ENCODE peak calls at places on chromosomes 13 and 19, in six cellular contexts. Q is AG04450, E is upper lobe of right lung, J is tibial nerve, S is GM23248, I is heart right ventricle. F is an unnamed sample.
A peak's percentile ranks its signal among the peaks of the same experiment; 100 is the strongest.

GRCh38 chr19:43774103-43774939 is 6.5 kb downstream of the KCNN4 start:
- DNase-seq in Q (no peak), E (peak; percentile 85), J (peak; percentile 27), S (peak; percentile 79), I (peak; percentile 59), F (peak; percentile 76)

GRCh38 chr13:94435604-94436226 is 43.8 kb downstream of the DCT start:
- DNase-seq in Q (peak; percentile 11), E (no peak), J (no peak), S (peak; percentile 65), I (no peak), F (no peak)

GRCh38 chr13:100789481-100789880 is 114.9 kb upstream of the TMTC4 start:
- DNase-seq in Q (no peak), E (peak; percentile 63), J (no peak), S (peak; percentile 5), I (no peak), F (peak; percentile 47)

GRCh38 chr19:6739390-6739883 is at the start of gene TRIP10:
- DNase-seq in Q (no peak), E (peak; percentile 91), J (peak; percentile 86), S (peak; percentile 90), I (peak; percentile 90), F (peak; percentile 89)

GRCh38 chr19:48806818-48807589 is 3.8 kb downstream of the BCAT2 start:
- DNase-seq in Q (no peak), E (no peak), J (no peak), S (peak; percentile 73), I (no peak), F (no peak)

GRCh38 chr13:53301449-53301848 is 272.8 kb downstream of the OLFM4 start:
- DNase-seq in Q (no peak), E (no peak), J (no peak), S (no peak), I (no peak), F (no peak)

GRCh38 chr19:38173324-38174041 is 50.5 kb downstream of the DPF1 start:
- DNase-seq in Q (no peak), E (no peak), J (no peak), S (peak; percentile 96), I (peak; percentile 79), F (no peak)

GRCh38 chr19:4556574-4557185 is 2.8 kb downstream of the SEMA6B start:
- DNase-seq in Q (no peak), E (peak; percentile 74), J (no peak), S (peak; percentile 56), I (no peak), F (no peak)

GRCh38 chr19:17496337-17496997 is 15.0 kb upstream of the PGLS start:
- DNase-seq in Q (no peak), E (peak; percentile 89), J (peak; percentile 52), S (peak; percentile 76), I (peak; percentile 62), F (peak; percentile 88)

GRCh38 chr19:7970716-7971448 is 27.4 kb upstream of the TIMM44 start:
- DNase-seq in Q (no peak), E (no peak), J (peak; percentile 23), S (peak; percentile 60), I (no peak), F (peak; percentile 35)

GRCh38 chr19:32537626-32538025 is 43.4 kb upstream of the PDCD5 start:
- DNase-seq in Q (no peak), E (no peak), J (no peak), S (peak; percentile 3), I (no peak), F (no peak)

GRCh38 chr13:47549219-47549752 is 451.8 kb downstream of the SUCLA2 start:
- DNase-seq in Q (no peak), E (no peak), J (no peak), S (peak; percentile 24), I (no peak), F (no peak)

GRCh38 chr13:25990801-25991200 is 61.0 kb downstream of the SHISA2 start:
- DNase-seq in Q (no peak), E (no peak), J (no peak), S (no peak), I (no peak), F (no peak)

GRCh38 chr13:33787051-33787591 is 30.8 kb upstream of the RFC3 start:
- DNase-seq in Q (no peak), E (no peak), J (no peak), S (peak; percentile 33), I (no peak), F (no peak)

GRCh38 chr13:110912651-110913051 is 2.2 kb downstream of the ANKRD10 start:
- DNase-seq in Q (no peak), E (no peak), J (no peak), S (peak; percentile 78), I (no peak), F (no peak)

GRCh38 chr19:41308450-41309224 is 1.3 kb upstream of the CCDC97 start:
- DNase-seq in Q (peak; percentile 69), E (peak; percentile 93), J (peak; percentile 100), S (peak; percentile 85), I (peak; percentile 95), F (peak; percentile 94)

GRCh38 chr13:49517461-49517860 is 21.7 kb downstream of the PHF11 start:
- DNase-seq in Q (no peak), E (no peak), J (no peak), S (no peak), I (no peak), F (no peak)

GRCh38 chr19:2967972-2968371 is 9.4 kb upstream of the TLE6 start:
- DNase-seq in Q (no peak), E (no peak), J (no peak), S (no peak), I (no peak), F (no peak)

GRCh38 chr13:33931397-33931987 is 113.5 kb downstream of the RFC3 start:
- DNase-seq in Q (no peak), E (no peak), J (peak; percentile 34), S (peak; percentile 74), I (peak; percentile 28), F (no peak)

GRCh38 chr19:35870798-35871197 is 2.4 kb downstream of the APLP1 start:
- DNase-seq in Q (no peak), E (no peak), J (no peak), S (no peak), I (no peak), F (no peak)

GRCh38 chr19:388691-389090 is 20.3 kb downstream of the C2CD4C start:
- DNase-seq in Q (no peak), E (peak; percentile 46), J (no peak), S (no peak), I (no peak), F (no peak)

GRCh38 chr19:383040-383439 is 25.9 kb downstream of the C2CD4C start:
- DNase-seq in Q (no peak), E (peak; percentile 46), J (no peak), S (no peak), I (no peak), F (no peak)

GRCh38 chr19:383922-384800 is 24.8 kb downstream of the C2CD4C start:
- DNase-seq in Q (no peak), E (peak; percentile 63), J (no peak), S (peak; percentile 25), I (no peak), F (peak; percentile 43)

GRCh38 chr19:387777-388176 is 21.2 kb downstream of the C2CD4C start:
- DNase-seq in Q (no peak), E (peak; percentile 52), J (no peak), S (no peak), I (no peak), F (no peak)

GRCh38 chr19:384801-385169 is 24.2 kb downstream of the C2CD4C start:
- DNase-seq in Q (no peak), E (no peak), J (no peak), S (no peak), I (no peak), F (no peak)
- H3K27ac ChIP-seq in Q (no peak overlapping the region), E (no peak overlapping the region), J (no peak overlapping the region), S (no peak overlapping the region), I (no peak overlapping the region), F (no peak overlapping the region)

GRCh38 chr19:29509456-29509855 is 16.3 kb upstream of the VSTM2B start:
- DNase-seq in Q (no peak), E (peak; percentile 45), J (no peak), S (no peak), I (no peak), F (peak; percentile 15)

GRCh38 chr19:29508181-29508580 is 17.6 kb upstream of the VSTM2B start:
- DNase-seq in Q (no peak), E (no peak), J (no peak), S (no peak), I (no peak), F (no peak)

GRCh38 chr19:29511768-29512167 is 14.0 kb upstream of the VSTM2B start:
- DNase-seq in Q (no peak), E (no peak), J (no peak), S (no peak), I (no peak), F (no peak)

GRCh38 chr19:29512748-29513147 is 13.0 kb upstream of the VSTM2B start:
- DNase-seq in Q (no peak), E (no peak), J (no peak), S (no peak), I (no peak), F (no peak)

DNA sequence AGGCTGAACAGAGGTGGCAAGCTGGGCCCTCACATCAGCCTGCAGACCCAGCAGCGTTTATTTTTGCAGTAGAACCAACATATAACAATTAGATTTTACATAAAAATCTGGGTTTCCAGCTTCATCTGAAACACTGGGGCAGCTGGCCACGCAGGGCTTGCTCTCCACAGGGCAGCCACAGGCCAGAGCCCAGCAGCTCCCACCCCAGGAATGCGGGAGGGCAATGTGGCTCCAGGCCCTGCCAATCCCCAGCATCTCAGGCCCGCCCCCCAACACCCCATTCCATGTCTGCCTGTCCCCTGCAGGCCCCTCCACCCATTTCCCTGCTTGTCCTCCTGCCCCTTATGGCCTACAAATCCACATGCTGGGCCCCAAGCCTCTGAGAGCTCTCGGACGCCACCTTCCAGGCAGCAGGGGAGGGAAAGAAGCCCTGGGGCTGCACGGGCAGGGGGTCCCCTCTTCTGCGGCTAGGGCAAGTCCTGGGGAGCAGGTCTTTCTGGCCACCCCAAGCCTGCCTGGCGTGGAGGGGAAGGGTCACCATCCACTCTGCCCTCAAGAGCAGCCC is 15.0 kb upstream of the VSTM2B start:
- DNase-seq in Q (no peak), E (peak; percentile 40), J (no peak), S (no peak), I (no peak), F (peak; percentile 26)
- H3K27ac ChIP-seq in Q (no peak overlapping the region), E (no peak overlapping the region), J (no peak overlapping the region), S (no peak overlapping the region), I (no peak overlapping the region), F (no peak overlapping the region)

DNA sequence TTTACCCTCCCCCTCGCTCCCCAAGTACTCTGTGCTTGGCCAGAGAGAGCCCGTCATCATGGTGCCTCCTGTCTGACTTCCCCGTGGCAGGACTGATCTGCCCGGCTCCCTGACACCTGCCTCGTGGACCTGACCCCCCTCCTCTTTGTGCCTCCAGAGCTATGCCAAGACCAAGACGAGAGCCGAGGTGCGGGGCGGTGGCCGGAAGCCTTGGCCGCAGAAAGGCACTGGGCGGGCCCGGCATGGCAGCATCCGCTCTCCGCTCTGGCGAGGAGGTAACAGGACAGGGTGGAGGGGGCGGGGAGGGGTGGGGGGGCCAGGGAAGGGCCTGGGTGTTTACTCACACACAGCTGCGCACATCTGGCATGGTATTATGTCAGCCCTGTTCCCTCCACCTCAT is 4.5 kb downstream of the MRPL4 start:
- DNase-seq in Q (no peak), E (no peak), J (no peak), S (no peak), I (no peak), F (no peak)
- H3K27ac ChIP-seq in Q (no peak overlapping the region), E (peak overlapping the region; percentile 36), J (no peak overlapping the region), S (no peak overlapping the region), I (no peak overlapping the region), F (no peak overlapping the region)

DNA sequence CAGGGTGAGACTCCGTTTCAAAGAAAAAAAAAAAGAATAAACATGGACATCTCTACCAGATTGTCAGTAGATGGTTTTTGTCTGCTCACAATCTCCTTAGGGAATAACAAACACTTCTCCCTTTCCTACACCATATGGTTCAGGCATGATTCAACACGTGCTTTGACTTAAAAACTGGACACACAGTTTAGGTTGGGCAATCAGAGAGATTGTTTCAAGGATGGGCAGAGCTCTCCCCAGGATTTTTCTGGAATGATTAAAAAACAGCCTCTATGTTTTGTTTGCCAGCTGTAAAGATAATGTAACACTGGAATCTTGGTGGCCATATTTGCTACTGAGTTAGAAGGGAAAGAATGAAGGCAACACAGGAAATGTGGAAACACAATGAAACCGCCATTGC is 150.1 kb upstream of the TSC22D1 start:
- DNase-seq in Q (peak; percentile 81), E (no peak), J (no peak), S (peak; percentile 93), I (no peak), F (no peak)
- H3K27ac ChIP-seq in Q (peak overlapping the region; percentile 85), E (no peak overlapping the region), J (no peak overlapping the region), S (peak overlapping the region; percentile 89), I (no peak overlapping the region), F (no peak overlapping the region)

F was measured in lower lobe of right lung.